ENCODE peak calls at places on chromosomes 3 and 15, in four cellular contexts. J, R, S and A are unnamed samples.

GRCh38 chr3:49135499-49135898 is 2.6 kb upstream of the LAMB2 start:
- DNase-seq in S (no peak), R (no peak), J (no peak), A (no peak)

GRCh38 chr3:25789209-25789595 is 688 bp upstream of the OXSM start:
- DNase-seq in S (no peak), J (no peak), R (no peak), A (no peak)

GRCh38 chr3:138373695-138374094 is 25.3 kb downstream of the MRAS start:
- DNase-seq in J (no peak), S (no peak), R (no peak), A (no peak)

GRCh38 chr3:1404270-1404669 is 311.4 kb downstream of the CNTN6 start:
- DNase-seq in R (no peak), S (no peak), J (no peak), A (no peak)

GRCh38 chr3:134449277-134449676 is 36.5 kb downstream of the ANAPC13 start:
- DNase-seq in J (no peak), R (peak; percentile 12), S (peak; percentile 56), A (no peak)

GRCh38 chr3:32844914-32845313 is 27.1 kb downstream of the TRIM71 start:
- DNase-seq in S (no peak), R (no peak), J (no peak), A (no peak)

GRCh38 chr3:33439421-33440327 is 531 bp downstream of the UBP1 start:
- DNase-seq in S (peak; percentile 21), R (peak; percentile 55), J (peak; percentile 35), A (peak; percentile 60)

GRCh38 chr3:73766599-73767378 is 142.0 kb upstream of the PDZRN3 start:
- DNase-seq in S (no peak), R (no peak), J (no peak), A (no peak)

DNA sequence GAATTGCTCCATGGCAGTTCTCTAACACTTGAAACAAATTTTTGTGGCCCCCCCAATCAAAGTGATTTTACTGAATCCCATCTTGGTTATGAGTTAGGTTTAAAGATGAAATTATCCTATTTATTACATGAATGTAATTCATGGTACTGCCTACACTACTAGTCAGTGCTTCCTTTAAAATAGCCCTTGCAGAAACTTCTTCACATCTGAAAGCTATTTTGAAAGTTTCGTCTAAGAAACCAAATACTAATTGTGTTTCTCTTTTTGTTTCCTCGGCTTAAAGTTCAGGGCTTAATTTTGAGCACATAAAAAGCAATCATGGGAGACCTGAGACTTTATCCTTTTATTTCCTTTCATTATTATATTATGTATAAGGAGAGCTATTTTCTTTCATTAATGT is 72.1 kb downstream of the PLOD2 start:
- DNase-seq in S (no peak), J (no peak), R (no peak), A (no peak)
- TF ChIP-seq USF2 in S (no peak), J (no peak), R (no peak), A (no peak)

GRCh38 chr3:100256724-100257123 is 4.1 kb upstream of the TBC1D23 start:
- DNase-seq in R (no peak), S (no peak), J (no peak), A (no peak)
- TF ChIP-seq RNF2 in R (no peak), S (no peak), J (no peak), A (no peak)

GRCh38 chr3:50572801-50573371 is 3.6 kb downstream of the HEMK1 start:
- DNase-seq in J (no peak), R (no peak), S (no peak), A (no peak)
- TF ChIP-seq USF2 in J (no peak), R (no peak), S (no peak), A (no peak)

GRCh38 chr15:63530762-63531299 is 26.4 kb downstream of the USP3 start:
- DNase-seq in S (no peak), J (no peak), R (no peak), A (no peak)

GRCh38 chr15:63524316-63525015 is 20.1 kb downstream of the USP3 start:
- DNase-seq in R (peak; percentile 51), S (no peak), J (no peak), A (no peak)

GRCh38 chr15:63531586-63531985 is 27.2 kb downstream of the USP3 start:
- DNase-seq in J (peak; percentile 30), S (no peak), R (peak; percentile 42), A (no peak)

GRCh38 chr15:63530235-63530634 is 25.8 kb downstream of the USP3 start:
- DNase-seq in J (no peak), R (no peak), S (no peak), A (no peak)

GRCh38 chr15:63528138-63528659 is 23.8 kb downstream of the USP3 start:
- DNase-seq in R (no peak), S (no peak), J (no peak), A (no peak)
- TF ChIP-seq RNF2 in R (no peak), S (no peak), J (no peak), A (no peak)

GRCh38 chr3:62558549-62559112 is 185.3 kb upstream of the FEZF2 start:
- DNase-seq in R (peak; percentile 12), J (peak; percentile 13), S (peak; percentile 7), A (peak; percentile 72)

GRCh38 chr3:62562596-62562995 is 189.2 kb upstream of the FEZF2 start:
- DNase-seq in R (no peak), S (no peak), J (no peak), A (no peak)

GRCh38 chr3:62557983-62558382 is 184.6 kb upstream of the FEZF2 start:
- DNase-seq in J (no peak), S (no peak), R (no peak), A (no peak)

GRCh38 chr3:62559831-62560445 is 186.6 kb upstream of the FEZF2 start:
- DNase-seq in J (no peak), S (no peak), R (no peak), A (no peak)

DNA sequence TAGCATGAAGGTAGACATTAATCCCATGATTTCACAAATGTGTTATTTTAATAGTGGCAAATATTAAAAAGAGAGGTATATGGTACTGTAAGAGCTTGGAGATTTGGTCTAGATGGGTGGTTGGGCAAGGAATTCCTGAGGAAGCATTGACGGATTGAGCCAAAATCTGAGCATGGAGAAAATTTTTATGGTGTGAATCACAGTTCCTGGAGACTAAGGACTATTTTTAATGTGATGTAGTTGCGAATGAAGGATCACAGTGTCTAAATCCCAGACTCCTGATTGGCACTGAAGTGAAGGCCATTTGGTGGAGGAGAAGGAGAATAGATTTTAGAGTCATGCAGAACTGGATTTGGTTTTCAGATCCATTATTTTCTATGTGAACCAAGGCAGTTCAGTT is 188.7 kb upstream of the FEZF2 start:
- DNase-seq in J (no peak), R (no peak), S (no peak), A (no peak)
- TF ChIP-seq USF2 in J (no peak), R (no peak), S (no peak), A (no peak)

GRCh38 chr3:17138246-17139039 is 253.7 kb downstream of the PLCL2 start:
- DNase-seq in J (no peak), S (no peak), R (no peak), A (no peak)
- TF ChIP-seq RNF2 in J (no peak), S (no peak), R (no peak), A (no peak)